ENCODE peak calls at places on chromosomes 16 and 17, in nine cellular contexts. D, I, C, H, Y, K, T, O and B are unnamed samples.

GRCh38 chr16:69253796-69254426 is 57.2 kb upstream of the VPS4A start:
- DNase-seq in T (no peak), C (no peak), I (no peak), K (no peak), O (no peak), H (no peak), D (no peak), Y (peak; percentile 10), B (peak; percentile 59)

GRCh38 chr16:10938321-10938720 is 3.9 kb downstream of the DEXI start:
- DNase-seq in D (no peak), C (no peak), I (no peak), H (no peak), T (no peak), O (no peak), K (no peak), Y (no peak), B (no peak)

GRCh38 chr16:63816304-63816703 is 1305.6 kb downstream of the CDH11 start:
- DNase-seq in K (no peak), Y (no peak), O (no peak), D (no peak), C (no peak), I (no peak), H (no peak), T (no peak), B (no peak)

GRCh38 chr17:50471009-50471905 is 2.6 kb upstream of the CHAD start:
- DNase-seq in I (no peak), K (no peak), O (no peak), C (no peak), Y (no peak), D (no peak), H (no peak), T (no peak), B (no peak)

GRCh38 chr16:12680531-12680930 is 123.2 kb downstream of the CPPED1 start:
- DNase-seq in I (no peak), K (no peak), H (no peak), Y (no peak), O (no peak), D (no peak), T (no peak), C (no peak), B (no peak)

GRCh38 chr16:71254832-71255560 is 24.5 kb upstream of the HYDIN start:
- DNase-seq in T (no peak), O (no peak), H (no peak), D (no peak), K (no peak), Y (no peak), I (no peak), C (no peak), B (no peak)

GRCh38 chr17:15301845-15302244 is 36.7 kb upstream of the PMP22 start:
- DNase-seq in H (no peak), D (no peak), T (no peak), C (no peak), O (no peak), Y (no peak), K (no peak), I (no peak), B (no peak)

GRCh38 chr17:36697907-36698526 is 96.6 kb downstream of the MRM1 start:
- DNase-seq in H (no peak), Y (no peak), C (peak; percentile 8), O (peak; percentile 12), I (no peak), K (no peak), D (no peak), T (no peak), B (no peak)

GRCh38 chr17:15909481-15909991 is 35.4 kb upstream of the ADORA2B start:
- DNase-seq in Y (no peak), I (no peak), T (no peak), D (peak; percentile 79), H (no peak), C (no peak), K (no peak), O (no peak), B (no peak)

GRCh38 chr16:2516391-2517240 is 2.9 kb downstream of the ATP6V0C start:
- DNase-seq in O (no peak), Y (no peak), K (no peak), C (peak; percentile 10), T (peak; percentile 61), I (no peak), D (no peak), H (no peak), B (no peak)

GRCh38 chr16:48611329-48612137 is 1.6 kb upstream of the N4BP1 start:
- DNase-seq in H (peak; percentile 69), D (no peak), T (no peak), K (no peak), I (no peak), C (no peak), Y (no peak), O (no peak), B (no peak)

GRCh38 chr16:13835357-13835756 is 84.6 kb upstream of the ERCC4 start:
- DNase-seq in H (no peak), K (no peak), T (no peak), Y (no peak), D (no peak), C (no peak), I (no peak), O (no peak), B (no peak)

GRCh38 chr17:35243459-35244204 is 760 bp downstream of the SLFN5 start:
- DNase-seq in D (peak; percentile 40), T (peak; percentile 66), I (peak; percentile 69), K (peak; percentile 51), C (peak; percentile 69), H (peak; percentile 83), Y (peak; percentile 66), O (peak; percentile 44), B (no peak)

GRCh38 chr16:69100046-69100765 is 5.2 kb upstream of the HAS3 start:
- DNase-seq in K (no peak), O (no peak), D (no peak), C (no peak), T (no peak), H (no peak), I (no peak), Y (no peak), B (no peak)

GRCh38 chr16:85486256-85486915 is 126.7 kb upstream of the GSE1 start:
- DNase-seq in K (no peak), T (no peak), I (no peak), H (no peak), O (no peak), Y (no peak), D (no peak), C (no peak), B (no peak)

GRCh38 chr16:85637808-85638186 is 24.7 kb downstream of the GSE1 start:
- DNase-seq in C (no peak), Y (no peak), H (no peak), K (no peak), O (no peak), T (peak; percentile 44), D (no peak), I (no peak), B (no peak)

GRCh38 chr17:43871947-43872690 is 25.1 kb downstream of the CD300LG start:
- DNase-seq in H (no peak), K (no peak), D (no peak), T (no peak), C (no peak), O (no peak), I (no peak), Y (no peak), B (no peak)
- TF ChIP-seq CTCF in H (no peak), K (no peak), D (no peak), T (no peak), C (no peak), O (no peak), I (no peak), Y (no peak), B (no peak)

DNA sequence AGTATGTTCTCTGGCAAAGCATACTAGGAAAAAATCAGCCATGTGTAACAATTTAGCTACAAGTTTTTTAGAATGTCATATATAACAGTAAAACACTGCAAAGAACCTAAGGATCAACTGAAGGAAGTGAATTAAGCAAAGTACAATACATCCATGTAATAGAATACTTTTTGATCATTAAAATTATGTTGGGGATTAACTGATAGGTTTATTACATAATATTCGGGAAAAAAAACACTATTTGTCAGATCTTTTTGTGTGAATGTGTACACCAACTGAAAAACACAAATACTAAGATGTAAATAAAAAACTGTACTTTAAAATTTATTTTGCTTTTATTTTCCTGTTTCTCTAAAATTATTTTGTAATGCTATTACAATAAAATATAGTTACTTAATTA is 185.5 kb upstream of the DYNLRB2 start:
- DNase-seq in H (no peak), K (no peak), D (no peak), O (no peak), I (no peak), Y (no peak), T (no peak), C (no peak), B (no peak)
- H3K4me3 ChIP-seq in H (no peak overlapping the region), K (no peak overlapping the region), D (no peak overlapping the region), O (no peak overlapping the region), I (no peak overlapping the region), Y (no peak overlapping the region), T (no peak overlapping the region), C (no peak overlapping the region), B (no peak overlapping the region)

DNA sequence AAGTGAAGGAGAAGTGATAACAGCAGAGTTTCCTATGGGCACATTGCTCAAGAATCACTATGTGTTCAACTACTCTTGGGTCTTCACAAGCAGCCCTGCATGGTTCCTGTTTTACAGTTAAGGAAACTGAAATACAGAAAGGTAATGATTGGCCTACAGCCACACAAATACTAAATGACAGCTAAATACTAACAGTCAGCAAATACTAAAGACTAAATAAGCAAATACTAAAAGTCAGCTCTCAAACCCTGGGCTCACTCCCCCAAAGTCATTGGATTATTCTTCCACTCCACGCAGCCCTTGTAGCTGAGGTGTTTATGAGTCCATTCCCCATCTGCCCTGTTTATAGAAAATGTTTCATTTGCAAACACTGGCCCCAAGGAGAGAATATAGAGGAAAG is 372.7 kb upstream of the CDH11 start:
- DNase-seq in Y (no peak), H (no peak), K (no peak), I (no peak), O (no peak), D (no peak), T (no peak), C (no peak), B (no peak)
- TF ChIP-seq CTCF in Y (no peak), H (no peak), K (no peak), I (no peak), O (no peak), D (no peak), T (no peak), C (no peak), B (no peak)

DNA sequence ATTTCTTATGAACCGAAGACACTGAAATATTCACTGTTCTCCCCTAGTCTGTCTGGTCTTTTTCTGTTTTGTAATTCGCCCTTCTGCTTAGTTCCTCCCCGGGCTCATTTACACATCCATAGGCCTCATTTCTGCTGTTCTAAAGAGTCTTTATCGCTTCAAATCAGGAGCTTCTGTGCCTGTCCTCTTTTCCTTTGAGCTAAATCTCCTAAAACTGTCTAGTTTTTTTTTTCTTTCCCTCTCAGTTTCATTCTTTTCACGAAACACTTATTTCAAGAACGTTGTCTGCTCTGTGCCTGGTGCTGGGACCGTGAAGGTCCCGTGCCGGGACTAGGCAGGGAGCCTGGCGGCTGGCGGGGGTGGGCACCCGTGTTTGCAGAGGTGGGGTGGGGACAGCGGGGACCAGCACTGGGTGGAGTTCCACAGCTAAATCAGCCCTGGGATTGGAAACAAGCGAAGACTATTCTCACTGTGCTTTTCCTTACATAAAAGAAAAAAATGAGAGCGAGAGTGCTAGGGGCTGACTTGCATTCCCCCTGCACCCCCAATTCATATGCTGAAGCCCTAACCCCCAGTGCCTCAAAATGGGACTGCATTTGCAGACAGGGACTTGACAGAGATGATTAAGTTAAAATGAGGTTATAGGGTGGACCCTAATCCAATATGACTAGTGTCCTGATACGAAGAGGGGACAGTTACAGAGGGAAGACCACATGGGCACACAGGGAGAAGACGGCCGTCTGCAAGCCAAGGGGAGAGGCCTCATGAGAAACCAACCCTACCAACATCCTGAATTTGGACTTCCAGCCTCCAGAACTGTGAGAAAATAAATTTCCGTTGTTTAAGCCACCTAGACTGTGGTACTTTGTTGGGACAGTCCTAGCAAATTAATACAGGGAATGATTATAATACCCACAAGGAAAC is 1.4 kb upstream of the TMEM220 start:
- DNase-seq in H (no peak), C (no peak), I (no peak), Y (no peak), K (no peak), T (no peak), O (no peak), D (no peak), B (no peak)
- H3K4me3 ChIP-seq in H (peak overlapping the region; percentile 83), C (no peak overlapping the region), I (no peak overlapping the region), Y (peak overlapping the region; percentile 87), K (no peak overlapping the region), T (no peak overlapping the region), O (peak overlapping the region; percentile 52), D (peak overlapping the region; percentile 54), B (no peak overlapping the region)